ENCODE peak calls at places on chromosomes 5 and 9, in nine cellular contexts. N is occipital lobe; S is KBM-7; T is activated naive CD4-positive, alpha-beta T cell; G is MCF 10A; X is endothelial cell; A is H54; K is anterior cingulate cortex; Q is stimulated activated CD8-positive, alpha-beta memory T cell treated with anti-CD3 and anti-CD28 coated beads, Interleukin-12 subunit alpha, Interleukin-12 subunit beta, amount 100 ng/mL, for 1 hour. W is an unnamed sample.
A peak's percentile ranks its signal among the peaks of the same experiment; 100 is the strongest.

GRCh38 chr5:33261305-33261704 is 179.5 kb upstream of the TARS1 start:
- DNase-seq in N (no peak), S (no peak), T (no peak), G (peak; percentile 24), X (no peak), A (no peak), K (no peak), Q (no peak), W (no peak)

GRCh38 chr9:36847781-36848673 is 186.0 kb downstream of the PAX5 start:
- DNase-seq in N (no peak), S (no peak), T (no peak), G (no peak), X (no peak), A (no peak), K (no peak), Q (no peak), W (no peak)

GRCh38 chr5:54673523-54674225 is 156.1 kb downstream of the SNX18 start:
- DNase-seq in N (no peak), S (peak; percentile 74), T (no peak), G (no peak), X (no peak), A (no peak), K (no peak), Q (peak; percentile 5), W (no peak)

GRCh38 chr9:123689701-123690428 is 240.1 kb downstream of the DENND1A start:
- DNase-seq in N (no peak), S (no peak), T (no peak), G (peak; percentile 26), X (no peak), A (no peak), K (no peak), Q (no peak), W (no peak)

GRCh38 chr9:129584136-129584535 is 36.8 kb downstream of the C9orf50 start:
- DNase-seq in N (peak; percentile 65), S (peak; percentile 87), T (no peak), G (peak; percentile 87), X (peak; percentile 49), A (peak; percentile 65), K (peak; percentile 57), Q (peak; percentile 39), W (peak; percentile 94)

GRCh38 chr5:136374003-136374402 is 8.7 kb upstream of the TRPC7 start:
- DNase-seq in N (no peak), S (peak; percentile 1), T (no peak), G (peak; percentile 62), X (peak; percentile 12), A (no peak), K (no peak), Q (no peak), W (no peak)

GRCh38 chr5:157342822-157343402 is 77.0 kb downstream of the CYFIP2 start:
- DNase-seq in N (no peak), S (no peak), T (no peak), G (peak; percentile 66), X (peak; percentile 61), A (peak; percentile 58), K (no peak), Q (no peak), W (no peak)

GRCh38 chr5:128637031-128637430 is 99.0 kb upstream of the FBN2 start:
- DNase-seq in N (no peak), S (no peak), T (no peak), G (no peak), X (no peak), A (no peak), K (no peak), Q (no peak), W (no peak)

GRCh38 chr5:84524491-84524890 is 139.8 kb upstream of the EDIL3 start:
- DNase-seq in N (no peak), S (no peak), T (no peak), G (no peak), X (no peak), A (no peak), K (no peak), Q (no peak), W (no peak)

GRCh38 chr5:2656186-2656585 is 95.3 kb downstream of the IRX2 start:
- DNase-seq in N (no peak), S (no peak), T (no peak), G (peak; percentile 94), X (no peak), A (no peak), K (no peak), Q (no peak), W (no peak)

GRCh38 chr9:90974007-90974406 is 172.4 kb downstream of the SYK start:
- DNase-seq in N (no peak), S (no peak), T (no peak), G (peak; percentile 14), X (no peak), A (no peak), K (no peak), Q (no peak), W (no peak)

GRCh38 chr5:73126381-73126780 is 6.0 kb downstream of the TMEM171 start:
- DNase-seq in N (peak; percentile 47), S (no peak), T (no peak), G (no peak), X (no peak), A (no peak), K (peak; percentile 30), Q (no peak), W (peak; percentile 55)

GRCh38 chr5:146463446-146463845 is 16.3 kb downstream of the TCERG1 start:
- DNase-seq in N (no peak), S (no peak), T (no peak), G (no peak), X (no peak), A (no peak), K (no peak), Q (no peak), W (no peak)

GRCh38 chr9:135864447-135865049 is 42.8 kb downstream of the CAMSAP1 start:
- DNase-seq in N (peak; percentile 37), S (peak; percentile 58), T (peak; percentile 48), G (peak; percentile 65), X (peak; percentile 77), A (peak; percentile 74), K (peak; percentile 46), Q (peak; percentile 58), W (no peak)

GRCh38 chr5:120531215-120531614 is 67.1 kb downstream of the PRR16 start:
- DNase-seq in N (no peak), S (no peak), T (no peak), G (no peak), X (no peak), A (no peak), K (no peak), Q (no peak), W (no peak)

GRCh38 chr5:141915881-141916336 is 7.8 kb upstream of the DELE1 start:
- DNase-seq in N (no peak), S (no peak), T (no peak), G (peak; percentile 26), X (no peak), A (no peak), K (no peak), Q (no peak), W (no peak)

GRCh38 chr5:163880307-163880706 is 374.9 kb downstream of the MAT2B start:
- DNase-seq in N (no peak), S (no peak), T (no peak), G (peak; percentile 38), X (no peak), A (no peak), K (no peak), Q (no peak), W (no peak)

GRCh38 chr5:74516217-74516636 is 124.3 kb downstream of the ENC1 start:
- DNase-seq in N (no peak), S (no peak), T (no peak), G (no peak), X (no peak), A (peak; percentile 19), K (no peak), Q (no peak), W (no peak)

GRCh38 chr5:67205981-67206380 is 9.4 kb upstream of the CD180 start:
- DNase-seq in N (no peak), S (no peak), T (no peak), G (no peak), X (no peak), A (no peak), K (no peak), Q (no peak), W (no peak)

GRCh38 chr9:98726735-98727134 is 18.0 kb upstream of the GABBR2 start:
- DNase-seq in N (peak; percentile 17), S (peak; percentile 88), T (no peak), G (no peak), X (no peak), A (no peak), K (peak; percentile 51), Q (no peak), W (no peak)

GRCh38 chr5:10859393-10860195 is 98.6 kb upstream of the DAP start:
- DNase-seq in N (no peak), S (no peak), T (no peak), G (no peak), X (no peak), A (no peak), K (no peak), Q (no peak), W (no peak)

GRCh38 chr5:111745075-111745474 is 11.9 kb downstream of the NREP start:
- DNase-seq in N (no peak), S (no peak), T (no peak), G (no peak), X (no peak), A (no peak), K (no peak), Q (no peak), W (no peak)

GRCh38 chr9:134533850-134534585 is 107.6 kb upstream of the COL5A1 start:
- DNase-seq in N (no peak), S (no peak), T (no peak), G (no peak), X (no peak), A (no peak), K (no peak), Q (no peak), W (peak; percentile 87)

GRCh38 chr9:84031534-84031933 is 50.9 kb downstream of the RMI1 start:
- DNase-seq in N (no peak), S (no peak), T (no peak), G (no peak), X (no peak), A (no peak), K (no peak), Q (no peak), W (no peak)

GRCh38 chr9:113178087-113178486 is 27.3 kb downstream of the SLC31A2 start:
- DNase-seq in N (no peak), S (no peak), T (no peak), G (no peak), X (no peak), A (no peak), K (no peak), Q (no peak), W (no peak)

GRCh38 chr5:56984445-56984844 is 32.5 kb upstream of the MIER3 start:
- DNase-seq in N (no peak), S (peak; percentile 15), T (no peak), G (no peak), X (no peak), A (no peak), K (no peak), Q (no peak), W (no peak)

GRCh38 chr5:138565100-138565821 is 9.9 kb downstream of the HSPA9 start:
- DNase-seq in N (no peak), S (no peak), T (no peak), G (no peak), X (no peak), A (no peak), K (no peak), Q (no peak), W (no peak)

GRCh38 chr5:79397080-79397479 is 116.9 kb downstream of the HOMER1 start:
- DNase-seq in N (no peak), S (no peak), T (no peak), G (no peak), X (no peak), A (no peak), K (no peak), Q (no peak), W (no peak)

GRCh38 chr9:122845116-122845515 is 16.7 kb upstream of the PDCL start:
- DNase-seq in N (no peak), S (no peak), T (no peak), G (no peak), X (no peak), A (no peak), K (no peak), Q (no peak), W (no peak)

GRCh38 chr5:95733100-95733499 is 2.0 kb downstream of the RHOBTB3 start:
- DNase-seq in N (no peak), S (no peak), T (no peak), G (no peak), X (no peak), A (no peak), K (no peak), Q (no peak), W (no peak)

GRCh38 chr9:123550012-123550411 is 194.0 kb downstream of the CRB2 start:
- DNase-seq in N (no peak), S (no peak), T (no peak), G (no peak), X (no peak), A (no peak), K (no peak), Q (no peak), W (no peak)

W was measured in posterior cingulate gyrus.